ENCODE peak calls at places on chromosomes 4 and X, in five cellular contexts. One of them, this sample, is unnamed.

GRCh38 chr4:118076958-118077766 is 42.9 kb downstream of the NDST3 start:
- DNase-seq in osteocyte: no peak
- DNase-seq in fibroblast of mammary gland: peak
- DNase-seq in body of pancreas: no peak
- DNase-seq in epithelial cell of esophagus: peak
- DNase-seq in this sample: no peak

GRCh38 chr4:1405636-1406415 is 416 bp downstream of the NKX1-1 start:
- DNase-seq in fibroblast of mammary gland: no peak
- DNase-seq in body of pancreas: no peak
- DNase-seq in epithelial cell of esophagus: no peak
- DNase-seq in osteocyte: no peak
- DNase-seq in this sample: no peak

GRCh38 chrX:111098874-111099273 is 2.9 kb downstream of the PAK3 start:
- DNase-seq in epithelial cell of esophagus: peak
- DNase-seq in osteocyte: peak
- DNase-seq in body of pancreas: peak
- DNase-seq in fibroblast of mammary gland: peak
- DNase-seq in this sample: no peak

GRCh38 chrX:791479-792034 is 161.0 kb downstream of the SHOX start:
- DNase-seq in body of pancreas: no peak
- DNase-seq in fibroblast of mammary gland: no peak
- DNase-seq in osteocyte: no peak
- DNase-seq in epithelial cell of esophagus: no peak
- DNase-seq in this sample: no peak

GRCh38 chr4:128859887-128860774 is 50.6 kb downstream of the JADE1 start:
- DNase-seq in epithelial cell of esophagus: no peak
- DNase-seq in osteocyte: no peak
- DNase-seq in fibroblast of mammary gland: peak
- DNase-seq in body of pancreas: no peak
- DNase-seq in this sample: no peak

GRCh38 chr4:138192113-138192512 is 50.0 kb downstream of the SLC7A11 start:
- DNase-seq in fibroblast of mammary gland: peak
- DNase-seq in epithelial cell of esophagus: peak
- DNase-seq in osteocyte: no peak
- DNase-seq in body of pancreas: no peak
- DNase-seq in this sample: no peak

GRCh38 chrX:37076983-37077382 is 68.8 kb downstream of the FAM47C start:
- DNase-seq in body of pancreas: no peak
- DNase-seq in osteocyte: no peak
- DNase-seq in fibroblast of mammary gland: no peak
- DNase-seq in epithelial cell of esophagus: no peak
- DNase-seq in this sample: no peak

GRCh38 chrX:129721870-129722269 is 16.9 kb upstream of the XPNPEP2 start:
- DNase-seq in osteocyte: no peak
- DNase-seq in body of pancreas: no peak
- DNase-seq in fibroblast of mammary gland: no peak
- DNase-seq in epithelial cell of esophagus: no peak
- DNase-seq in this sample: no peak

GRCh38 chrX:70908541-70908940 is at the start of gene TEX11:
- DNase-seq in osteocyte: no peak
- DNase-seq in fibroblast of mammary gland: no peak
- DNase-seq in body of pancreas: no peak
- DNase-seq in epithelial cell of esophagus: no peak
- DNase-seq in this sample: no peak

GRCh38 chr4:122686709-122687108 is 45.8 kb upstream of the BBS12 start:
- DNase-seq in epithelial cell of esophagus: no peak
- DNase-seq in fibroblast of mammary gland: no peak
- DNase-seq in osteocyte: no peak
- DNase-seq in body of pancreas: no peak
- DNase-seq in this sample: no peak

GRCh38 chr4:23878912-23879732 is 10.7 kb downstream of the PPARGC1A start:
- DNase-seq in fibroblast of mammary gland: no peak
- DNase-seq in osteocyte: no peak
- DNase-seq in epithelial cell of esophagus: peak
- DNase-seq in body of pancreas: no peak
- DNase-seq in this sample: no peak

GRCh38 chr4:54384563-54384962 is 155.5 kb downstream of the PDGFRA start:
- DNase-seq in epithelial cell of esophagus: peak
- DNase-seq in osteocyte: no peak
- DNase-seq in body of pancreas: peak
- DNase-seq in fibroblast of mammary gland: peak
- DNase-seq in this sample: no peak

GRCh38 chr4:13907255-13907751 is 279.8 kb upstream of the BOD1L1 start:
- DNase-seq in epithelial cell of esophagus: peak
- DNase-seq in osteocyte: no peak
- DNase-seq in fibroblast of mammary gland: peak
- DNase-seq in body of pancreas: no peak
- DNase-seq in this sample: no peak
- TF ChIP-seq CTCF in epithelial cell of esophagus: no peak
- TF ChIP-seq CTCF in osteocyte: peak
- TF ChIP-seq CTCF in fibroblast of mammary gland: peak
- TF ChIP-seq CTCF in body of pancreas: peak
- TF ChIP-seq CTCF in this sample: no peak

GRCh38 chr4:185958094-185958493 is 110.9 kb upstream of the TLR3 start:
- DNase-seq in body of pancreas: no peak
- DNase-seq in fibroblast of mammary gland: no peak
- DNase-seq in osteocyte: no peak
- DNase-seq in epithelial cell of esophagus: no peak
- DNase-seq in this sample: no peak
- TF ChIP-seq CTCF in body of pancreas: no peak
- TF ChIP-seq CTCF in fibroblast of mammary gland: no peak
- TF ChIP-seq CTCF in osteocyte: no peak
- TF ChIP-seq CTCF in epithelial cell of esophagus: no peak
- TF ChIP-seq CTCF in this sample: no peak

GRCh38 chr4:139692300-139693012 is 26.8 kb downstream of the MGST2 start:
- DNase-seq in fibroblast of mammary gland: no peak
- DNase-seq in osteocyte: no peak
- DNase-seq in body of pancreas: no peak
- DNase-seq in epithelial cell of esophagus: peak
- DNase-seq in this sample: no peak
- TF ChIP-seq CTCF in fibroblast of mammary gland: peak
- TF ChIP-seq CTCF in osteocyte: no peak
- TF ChIP-seq CTCF in body of pancreas: no peak
- TF ChIP-seq CTCF in epithelial cell of esophagus: peak
- TF ChIP-seq CTCF in this sample: peak

DNA sequence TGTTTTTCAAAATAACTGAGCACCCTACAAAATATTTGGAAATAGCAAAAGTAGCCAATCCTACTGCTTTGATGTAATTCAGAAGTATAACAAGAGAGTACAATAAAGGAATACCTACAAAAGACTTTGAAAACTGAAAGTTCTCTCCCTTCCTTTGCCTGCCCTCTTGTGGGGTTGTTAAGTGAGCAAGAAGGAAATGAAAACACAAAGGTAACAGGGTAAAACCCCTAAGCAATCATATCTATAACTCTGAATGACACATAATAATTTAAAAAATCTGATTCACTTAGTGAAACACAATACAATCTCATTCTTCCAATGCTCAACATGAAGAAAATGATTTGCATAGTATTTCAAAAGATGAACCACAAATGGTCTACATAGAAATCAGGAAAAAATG is 98.2 kb downstream of the FRYL start:
- DNase-seq in epithelial cell of esophagus: peak
- DNase-seq in fibroblast of mammary gland: peak
- DNase-seq in osteocyte: no peak
- DNase-seq in body of pancreas: no peak
- DNase-seq in this sample: no peak
- TF ChIP-seq CTCF in epithelial cell of esophagus: peak
- TF ChIP-seq CTCF in fibroblast of mammary gland: peak
- TF ChIP-seq CTCF in osteocyte: peak
- TF ChIP-seq CTCF in body of pancreas: peak
- TF ChIP-seq CTCF in this sample: peak

GRCh38 chrX:47217852-47218279 is 615 bp upstream of the CDK16 start:
- DNase-seq in epithelial cell of esophagus: peak
- DNase-seq in body of pancreas: peak
- DNase-seq in fibroblast of mammary gland: peak
- DNase-seq in osteocyte: peak
- DNase-seq in this sample: peak
- TF ChIP-seq CTCF in epithelial cell of esophagus: no peak
- TF ChIP-seq CTCF in body of pancreas: no peak
- TF ChIP-seq CTCF in fibroblast of mammary gland: no peak
- TF ChIP-seq CTCF in osteocyte: no peak
- TF ChIP-seq CTCF in this sample: no peak

This sample was measured in D721Med.